ENCODE peak calls at places on chromosomes 11 and 22, in nine cellular contexts. O is stomach, U is HCT116, L is breast epithelium, J is SK-N-SH, D is suprapubic skin, Y is K562, W is spleen, H is prostate gland. G is an unnamed sample. For H3K4me1, the result is how much of the 10 kb centered on the place peaks cover.

GRCh38 chr11:67262731-67263675 is 3.3 kb upstream of the GRK2 start:
- DNase-seq in O (peak), J (peak), U (peak), D (peak), Y (peak), W (peak), L (peak), H (peak), G (no peak)

GRCh38 chr11:14081541-14082211 is 119.2 kb downstream of the SPON1 start:
- DNase-seq in H (no peak), L (no peak), O (no peak), U (no peak), Y (no peak), J (no peak), D (no peak), W (no peak), G (no peak)

GRCh38 chr22:44567846-44568493 is 69.9 kb upstream of the RTL6 start:
- DNase-seq in U (peak), H (no peak), D (peak), L (no peak), Y (no peak), J (no peak), O (peak), W (peak), G (no peak)

GRCh38 chr11:33444835-33445594 is 187.8 kb downstream of the HIPK3 start:
- DNase-seq in W (no peak), L (no peak), H (no peak), Y (no peak), O (no peak), J (no peak), D (no peak), U (no peak), G (peak)

GRCh38 chr11:2789791-2790580 is 90.2 kb upstream of the KCNQ1OT1 start:
- DNase-seq in D (peak), W (no peak), L (peak), J (no peak), O (peak), U (no peak), H (no peak), Y (no peak), G (no peak)

GRCh38 chr22:47163481-47163875 is 401.0 kb downstream of the TBC1D22A start:
- DNase-seq in H (no peak), J (no peak), Y (no peak), D (peak), U (no peak), W (peak), L (no peak), O (no peak), G (no peak)

GRCh38 chr11:123351375-123351774 is 78.7 kb upstream of the GRAMD1B start:
- DNase-seq in U (no peak), W (no peak), H (no peak), Y (no peak), D (no peak), O (no peak), J (peak), L (no peak), G (no peak)

GRCh38 chr11:94790771-94791180 is 22.6 kb downstream of the AMOTL1 start:
- DNase-seq in L (no peak), D (no peak), J (no peak), H (no peak), W (no peak), Y (no peak), O (no peak), U (peak), G (no peak)

GRCh38 chr11:46659908-46660307 is 40.5 kb downstream of the ARHGAP1 start:
- DNase-seq in H (no peak), W (no peak), L (no peak), D (no peak), J (no peak), Y (no peak), O (no peak), U (no peak), G (no peak)

GRCh38 chr11:117026593-117027330 is 71.5 kb downstream of the SIK3 start:
- DNase-seq in D (no peak), H (no peak), J (no peak), L (no peak), W (no peak), O (no peak), Y (no peak), U (peak), G (no peak)

GRCh38 chr11:119029340-119030028 is 1.2 kb downstream of the SLC37A4 start:
- DNase-seq in Y (peak), W (peak), L (no peak), H (peak), U (no peak), D (no peak), O (peak), J (peak), G (no peak)

DNA sequence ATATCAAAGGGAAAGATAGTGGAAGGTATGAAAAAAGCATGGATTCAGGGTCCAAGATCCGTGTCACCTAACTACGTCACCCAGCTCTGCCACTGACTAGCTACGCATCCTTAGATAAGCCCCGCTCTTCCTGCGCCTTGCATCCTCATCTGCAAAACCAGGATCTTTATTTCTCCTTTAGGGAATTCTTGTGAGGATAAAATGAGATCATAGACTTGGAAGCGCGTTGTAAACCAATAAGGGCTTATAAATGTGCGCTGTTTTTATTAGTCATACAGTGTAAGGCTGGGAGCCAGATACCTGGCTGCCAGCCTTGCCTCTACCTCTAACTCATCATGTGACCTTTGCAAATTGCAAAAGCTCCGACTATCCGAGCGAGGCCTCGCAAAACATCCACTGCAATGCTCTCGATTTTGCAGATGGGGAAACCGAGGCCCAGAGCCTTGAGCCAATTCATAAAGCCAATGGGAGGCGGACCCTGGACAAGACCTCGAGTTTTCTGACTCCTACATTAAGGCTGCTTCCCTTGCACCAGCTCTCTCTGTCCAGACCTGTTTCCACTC is 753 bp downstream of the PRPF19 start:
- DNase-seq in J (peak), L (no peak), W (peak), H (peak), D (no peak), U (no peak), Y (peak), O (no peak), G (no peak)
- TF ChIP-seq POLR2AphosphoS5 in J (no peak), L (no peak), W (no peak), H (peak), D (no peak), U (no peak), Y (no peak), O (no peak), G (no peak)

GRCh38 chr11:115630109-115630700 is 126.0 kb upstream of the CADM1 start:
- DNase-seq in W (no peak), D (no peak), L (no peak), O (no peak), H (no peak), Y (no peak), U (no peak), J (peak), G (no peak)

GRCh38 chr11:115627071-115627470 is 122.9 kb upstream of the CADM1 start:
- DNase-seq in O (no peak), H (no peak), J (no peak), Y (no peak), U (no peak), D (no peak), L (no peak), W (no peak), G (no peak)

GRCh38 chr11:115626414-115626813 is 122.2 kb upstream of the CADM1 start:
- DNase-seq in W (no peak), Y (no peak), J (no peak), L (no peak), O (no peak), H (no peak), D (no peak), U (no peak), G (no peak)

GRCh38 chr11:115629456-115630015 is 125.3 kb upstream of the CADM1 start:
- DNase-seq in W (no peak), L (no peak), J (peak), U (no peak), Y (no peak), O (no peak), H (no peak), D (no peak), G (no peak)

GRCh38 chr11:115627666-115628460 is 123.6 kb upstream of the CADM1 start:
- DNase-seq in O (no peak), D (no peak), H (no peak), Y (no peak), U (no peak), J (no peak), W (no peak), L (no peak), G (no peak)
- H3K4me1 ChIP-seq in O (under half), D (under half), H (under half), Y (under half), U (under half), J (under half), W (under half), L (under half), G (under half)

GRCh38 chr11:665062-665706 is 28.1 kb downstream of the DRD4 start:
- DNase-seq in D (no peak), U (no peak), J (no peak), L (no peak), H (no peak), Y (no peak), O (no peak), W (no peak), G (no peak)
- TF ChIP-seq POLR2AphosphoS5 in D (no peak), U (no peak), J (no peak), L (no peak), H (peak), Y (no peak), O (no peak), W (no peak), G (no peak)

DNA sequence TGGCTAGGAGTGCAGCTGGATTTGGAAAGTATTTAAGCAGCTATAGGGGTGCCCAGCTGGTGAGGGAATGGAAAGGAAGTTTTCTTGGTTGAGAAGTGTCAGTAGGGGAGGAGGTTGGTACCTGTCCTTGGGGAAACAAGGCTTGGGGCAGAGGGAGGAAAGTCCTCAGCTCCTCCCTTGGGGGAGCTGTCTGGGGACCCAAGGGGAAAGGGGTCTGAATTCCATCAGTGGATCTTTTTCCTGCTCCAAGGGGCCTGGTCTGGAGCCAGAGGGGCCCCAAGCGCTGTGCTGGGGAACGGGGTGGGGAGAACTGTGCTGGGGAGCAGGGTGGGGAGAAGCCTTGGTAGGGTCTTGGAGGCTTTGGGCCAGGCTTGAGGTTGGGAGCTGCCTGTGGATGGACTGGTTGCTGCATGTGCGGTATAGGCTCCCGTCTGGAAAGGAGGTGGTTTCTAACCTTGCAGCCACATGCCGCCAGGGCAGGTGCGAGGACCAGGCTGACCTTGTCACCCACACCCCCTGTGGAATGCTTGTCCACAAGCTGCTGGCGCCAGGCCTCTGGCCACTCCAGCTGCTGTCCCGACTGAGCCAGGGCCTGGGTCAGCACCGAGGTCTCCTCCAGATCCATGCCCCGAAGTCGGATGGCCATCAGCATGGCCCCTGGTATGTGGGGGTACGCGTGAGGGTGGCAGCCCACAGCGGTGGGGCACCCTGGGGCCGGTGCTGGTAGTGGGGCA is 963 bp downstream of the TYMP start:
- DNase-seq in H (no peak), Y (no peak), J (no peak), U (no peak), L (no peak), O (no peak), D (no peak), W (no peak), G (no peak)
- H3K4me1 ChIP-seq in H (under half), Y (half or more), J (under half), U (under half), L (under half), O (half or more), D (half or more), W (half or more), G (half or more)

DNA sequence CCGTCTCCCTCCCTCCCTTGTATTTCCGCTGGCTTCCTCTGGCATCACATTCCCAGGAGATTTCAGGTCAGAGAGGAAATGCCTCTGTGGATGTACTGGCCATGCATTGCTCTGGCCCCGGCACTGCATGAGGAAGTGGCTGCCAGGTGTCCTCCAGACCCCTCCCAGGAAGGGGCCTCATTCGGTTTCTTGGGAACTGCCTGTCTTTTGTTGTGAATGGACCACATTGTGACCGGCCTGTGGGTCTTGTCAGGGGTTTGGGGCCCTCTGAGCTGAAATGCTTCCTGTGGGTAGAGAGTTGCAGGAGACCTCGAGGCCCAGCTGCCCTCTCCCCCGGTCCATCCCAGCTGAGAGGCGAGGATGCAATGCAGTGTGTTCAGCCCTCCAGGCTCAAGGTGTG is 18.8 kb upstream of the ST3GAL4 start:
- DNase-seq in Y (no peak), H (no peak), J (no peak), O (no peak), D (peak), L (no peak), W (peak), U (no peak), G (no peak)
- TF ChIP-seq POLR2AphosphoS5 in Y (no peak), H (no peak), J (no peak), O (no peak), D (no peak), L (no peak), W (peak), U (no peak), G (no peak)

DNA sequence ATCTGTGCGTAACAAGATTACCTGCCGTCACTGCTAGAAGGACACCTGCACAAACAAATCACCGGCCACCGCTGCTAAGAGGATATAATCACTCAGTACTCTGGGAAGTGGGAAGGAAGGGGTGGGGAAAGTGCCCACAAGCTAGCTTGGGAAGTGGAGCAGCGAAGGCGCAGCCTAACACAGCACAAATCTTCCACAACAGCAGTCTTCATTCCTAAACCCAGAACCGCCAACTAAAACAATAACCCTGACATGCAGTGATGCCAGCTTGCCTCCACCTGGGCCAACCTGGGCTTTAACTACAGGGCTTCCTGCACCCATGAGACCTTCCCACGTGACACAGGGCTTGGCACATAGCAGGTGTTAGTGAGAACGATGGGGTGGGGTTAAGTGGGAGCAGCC is 5.1 kb downstream of the DGCR2 start:
- DNase-seq in W (peak), O (no peak), U (no peak), Y (no peak), D (no peak), H (no peak), J (no peak), L (no peak), G (no peak)
- H3K4me1 ChIP-seq in W (half or more), O (half or more), U (under half), Y (under half), D (half or more), H (under half), J (under half), L (under half), G (half or more)